ENCODE peak calls at places on chromosomes 2 and 18, in four cellular contexts. A, B, J and K are unnamed samples.

GRCh38 chr18:74509856-74510769 is 13.9 kb downstream of the CNDP2 start:
- DNase-seq in A (no peak), B (no peak), J (no peak), K (no peak)

GRCh38 chr2:37417321-37417720 is 72.9 kb downstream of the QPCT start:
- DNase-seq in A (no peak), B (no peak), J (no peak), K (no peak)

GRCh38 chr2:129801575-129801974 is 177.9 kb upstream of the RAB6C start:
- DNase-seq in A (no peak), B (no peak), J (no peak), K (no peak)

GRCh38 chr2:37871453-37872191 is 53.5 kb upstream of the RMDN2 start:
- DNase-seq in A (no peak), B (no peak), J (no peak), K (peak)

GRCh38 chr18:45617284-45617683 is 2.0 kb downstream of the SLC14A2 start:
- DNase-seq in A (peak), B (no peak), J (no peak), K (no peak)

GRCh38 chr18:42068030-42068429 is 113.0 kb downstream of the PIK3C3 start:
- DNase-seq in A (no peak), B (no peak), J (no peak), K (no peak)

GRCh38 chr2:144596074-144596871 is 76.4 kb upstream of the ZEB2 start:
- DNase-seq in A (no peak), B (peak), J (peak), K (no peak)

GRCh38 chr2:152098033-152098797 is 629 bp downstream of the CACNB4 start:
- DNase-seq in A (peak), B (peak), J (no peak), K (no peak)

GRCh38 chr2:48902521-48902920 is 147.0 kb upstream of the LHCGR start:
- DNase-seq in A (no peak), B (no peak), J (no peak), K (no peak)

GRCh38 chr2:85277416-85278158 is 50.2 kb downstream of the TGOLN2 start:
- DNase-seq in A (peak), B (peak), J (no peak), K (no peak)

GRCh38 chr18:63523660-63524059 is 18.5 kb upstream of the SERPINB12 start:
- DNase-seq in A (no peak), B (no peak), J (peak), K (no peak)

GRCh38 chr18:47635416-47635815 is 295.0 kb downstream of the SMAD2 start:
- DNase-seq in A (no peak), B (no peak), J (no peak), K (no peak)

GRCh38 chr2:65442420-65443020 is 10.1 kb upstream of the SPRED2 start:
- DNase-seq in A (no peak), B (no peak), J (no peak), K (no peak)
- H3K4me3 ChIP-seq in A (no peak), B (no peak), J (no peak), K (no peak)

GRCh38 chr2:86300496-86300895 is 36.9 kb downstream of the REEP1 start:
- DNase-seq in A (no peak), B (no peak), J (no peak), K (no peak)

GRCh38 chr2:86301010-86301409 is 36.4 kb downstream of the REEP1 start:
- DNase-seq in A (no peak), B (peak), J (no peak), K (no peak)

GRCh38 chr2:86297382-86298147 is 39.9 kb downstream of the REEP1 start:
- DNase-seq in A (no peak), B (no peak), J (peak), K (no peak)

GRCh38 chr2:86296947-86297346 is 40.5 kb downstream of the REEP1 start:
- DNase-seq in A (no peak), B (no peak), J (no peak), K (no peak)

DNA sequence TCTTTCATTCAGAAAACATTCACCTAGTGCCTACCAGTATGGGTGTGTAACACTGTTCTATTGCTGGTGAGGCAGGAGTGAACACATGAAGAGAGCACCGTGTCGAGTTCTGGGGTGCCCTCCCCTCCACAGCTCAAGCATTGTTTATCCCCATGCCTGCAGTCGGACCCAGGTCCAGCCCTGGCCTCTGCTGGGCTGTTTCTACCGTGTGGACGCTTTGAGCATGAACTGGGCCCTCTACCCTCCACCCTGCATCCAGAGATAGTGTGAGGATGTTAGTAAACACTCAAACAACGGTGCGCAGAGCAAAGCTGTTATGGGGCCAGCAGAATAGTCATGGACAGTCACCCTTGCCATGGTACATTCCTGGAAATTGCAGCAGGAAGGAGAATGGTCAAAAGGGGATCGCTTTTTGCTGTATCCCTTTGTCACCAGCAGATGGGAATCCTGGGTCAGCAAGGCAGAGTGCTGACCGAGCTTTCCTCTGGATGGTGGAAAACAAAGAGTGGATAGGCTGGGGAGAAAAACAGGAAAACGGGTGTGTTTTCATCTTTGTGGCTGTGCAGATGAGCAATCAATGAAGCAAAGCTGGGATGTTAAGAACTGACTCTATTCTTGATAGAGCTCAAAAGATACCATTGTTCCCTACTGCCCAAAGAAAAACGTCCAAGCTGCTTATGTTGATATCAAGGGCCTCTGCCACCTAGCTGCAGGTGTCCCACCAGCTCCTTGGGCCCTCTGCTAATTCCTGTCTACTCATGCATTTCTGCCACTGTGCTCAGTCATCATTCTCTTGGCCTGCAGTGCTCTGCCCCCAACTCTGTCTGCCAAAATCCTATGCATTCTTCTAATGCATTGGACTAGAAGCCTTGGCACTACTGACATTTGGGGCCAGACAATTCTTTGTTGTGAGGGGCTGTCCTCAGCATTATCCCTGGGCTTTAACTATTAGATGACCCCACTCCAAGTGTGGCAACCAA is 38.7 kb downstream of the REEP1 start:
- DNase-seq in A (no peak), B (peak), J (no peak), K (no peak)
- TF ChIP-seq CTCF in A (peak), B (peak), J (no peak), K (no peak)

DNA sequence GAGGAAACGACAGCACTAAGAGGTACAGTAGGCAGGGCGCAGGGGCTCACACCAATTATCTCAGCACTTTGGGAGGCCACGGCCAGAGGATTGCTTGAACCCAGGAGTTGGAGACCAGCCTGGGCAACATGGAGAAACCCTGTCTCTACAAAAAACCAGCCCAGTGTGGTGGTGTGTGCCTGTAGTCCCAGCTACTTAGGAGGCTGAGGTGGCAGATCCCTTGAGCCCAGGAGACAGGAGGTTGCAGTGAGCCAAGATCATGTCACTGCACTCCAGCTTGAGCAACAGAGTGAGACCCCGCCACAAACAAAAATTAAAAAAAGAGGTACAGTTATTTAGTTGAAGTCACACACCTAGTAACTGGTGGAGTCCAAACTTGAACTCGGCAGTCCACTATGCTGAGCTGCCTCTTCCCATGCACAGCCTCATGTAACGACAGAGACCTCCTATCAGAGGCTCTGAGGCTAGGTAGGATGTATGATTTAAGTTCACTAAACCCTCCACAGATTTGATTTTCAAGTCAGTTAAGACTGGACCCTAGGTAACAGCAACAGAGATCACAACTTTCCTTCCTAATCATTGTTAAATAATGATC is 8.7 kb downstream of the STK17B start:
- DNase-seq in A (no peak), B (no peak), J (no peak), K (no peak)
- H3K4me3 ChIP-seq in A (no peak), B (no peak), J (peak), K (peak)

GRCh38 chr2:203019142-203019541 is 4.5 kb downstream of the NBEAL1 start:
- DNase-seq in A (no peak), B (no peak), J (no peak), K (no peak)
- TF ChIP-seq CTCF in A (no peak), B (no peak), J (peak), K (no peak)

GRCh38 chr2:124024491-124025348 is at the start of gene CNTNAP5:
- DNase-seq in A (peak), B (peak), J (no peak), K (no peak)

GRCh38 chr2:124025896-124026295 is 809 bp downstream of the CNTNAP5 start:
- DNase-seq in A (no peak), B (no peak), J (no peak), K (no peak)

GRCh38 chr2:124027182-124027581 is 2.1 kb downstream of the CNTNAP5 start:
- DNase-seq in A (no peak), B (peak), J (peak), K (no peak)

GRCh38 chr2:124025349-124025720 is 248 bp downstream of the CNTNAP5 start:
- DNase-seq in A (no peak), B (no peak), J (no peak), K (no peak)
- H3K4me3 ChIP-seq in A (no peak), B (peak), J (no peak), K (no peak)

GRCh38 chr2:170991398-170992185 is 62.5 kb downstream of the GORASP2 start:
- DNase-seq in A (no peak), B (no peak), J (no peak), K (no peak)
- TF ChIP-seq CTCF in A (no peak), B (peak), J (peak), K (no peak)

DNA sequence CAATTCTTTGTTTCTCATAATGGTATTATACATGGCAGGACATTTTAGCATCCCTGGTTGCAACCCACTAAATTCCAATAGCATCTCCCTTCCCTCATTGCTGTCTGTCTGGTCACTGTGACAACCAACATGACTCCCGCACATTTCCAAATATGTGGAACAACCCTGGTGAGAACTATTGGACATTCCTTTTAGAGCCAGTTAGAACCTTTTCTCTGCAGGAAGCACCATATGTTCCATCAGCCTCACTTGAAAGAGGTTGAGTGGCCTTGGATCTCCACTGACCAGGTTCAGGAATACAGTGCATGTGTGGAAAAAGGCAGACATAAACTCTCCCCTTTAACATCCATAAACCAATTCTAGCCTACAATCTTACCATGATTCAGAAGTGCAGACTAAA is 25.9 kb upstream of the GLS start:
- DNase-seq in A (no peak), B (no peak), J (no peak), K (no peak)
- H3K4me3 ChIP-seq in A (no peak), B (no peak), J (no peak), K (no peak)